ENCODE peak calls at places on chromosome 22, in eight cellular contexts. Z is Caco-2, O is right atrium auricular region, K is heart right ventricle, V is mesenchymal stem cell, C is cardiac muscle cell, D is NT2/D1, Y is uterus. S is an unnamed sample.
A peak's percentile ranks its signal among the peaks of the same experiment; 100 is the strongest.

GRCh38 chr22:48146426-48146825 is 1384.0 kb downstream of the TBC1D22A start:
- DNase-seq in Z (no peak), O (no peak), K (no peak), V (no peak), C (no peak), D (no peak), Y (no peak), S (no peak)

GRCh38 chr22:25413620-25414019 is 150.9 kb upstream of the GRK3 start:
- DNase-seq in Z (no peak), O (no peak), K (no peak), V (no peak), C (no peak), D (no peak), Y (no peak), S (no peak)

GRCh38 chr22:40491990-40492631 is 121.7 kb downstream of the SGSM3 start:
- DNase-seq in Z (no peak), O (no peak), K (no peak), V (peak; percentile 82), C (peak; percentile 77), D (no peak), Y (no peak), S (no peak)

GRCh38 chr22:28629420-28630184 is 50.0 kb downstream of the TTC28 start:
- DNase-seq in Z (no peak), O (no peak), K (no peak), V (no peak), C (peak; percentile 45), D (no peak), Y (no peak), S (no peak)

GRCh38 chr22:23772315-23773246 is at the start of gene MMP11:
- DNase-seq in Z (peak; percentile 58), O (no peak), K (peak; percentile 77), V (peak; percentile 54), C (peak; percentile 49), D (no peak), Y (peak; percentile 59), S (peak; percentile 89)

GRCh38 chr22:40065981-40066380 is 71.2 kb downstream of the FAM83F start:
- DNase-seq in Z (no peak), O (no peak), K (no peak), V (no peak), C (no peak), D (no peak), Y (no peak), S (no peak)

GRCh38 chr22:37491559-37492427 is 5.6 kb upstream of the MFNG start:
- DNase-seq in Z (no peak), O (no peak), K (no peak), V (no peak), C (no peak), D (no peak), Y (no peak), S (peak; percentile 44)

GRCh38 chr22:37661160-37661924 is 2.8 kb downstream of the PDXP start:
- DNase-seq in Z (no peak), O (no peak), K (no peak), V (peak; percentile 95), C (peak; percentile 62), D (no peak), Y (peak; percentile 57), S (no peak)

GRCh38 chr22:24190566-24191208 is 9.4 kb downstream of the SUSD2 start:
- DNase-seq in Z (no peak), O (no peak), K (no peak), V (no peak), C (no peak), D (no peak), Y (no peak), S (peak; percentile 57)

GRCh38 chr22:30607300-30607930 is 441 bp downstream of the TCN2 start:
- DNase-seq in Z (no peak), O (no peak), K (no peak), V (no peak), C (no peak), D (no peak), Y (no peak), S (no peak)

GRCh38 chr22:33492210-33492651 is 428.0 kb downstream of the LARGE1 start:
- DNase-seq in Z (peak; percentile 41), O (no peak), K (no peak), V (peak; percentile 51), C (no peak), D (peak; percentile 15), Y (no peak), S (no peak)

GRCh38 chr22:29096736-29097669 is 24.2 kb downstream of the KREMEN1 start:
- DNase-seq in Z (peak; percentile 39), O (no peak), K (no peak), V (no peak), C (no peak), D (no peak), Y (no peak), S (peak; percentile 46)

GRCh38 chr22:39917091-39917703 is 16.3 kb downstream of the GRAP2 start:
- DNase-seq in Z (no peak), O (no peak), K (no peak), V (no peak), C (no peak), D (no peak), Y (no peak), S (no peak)

GRCh38 chr22:31969789-31970489 is 25.6 kb downstream of the YWHAH start:
- DNase-seq in Z (peak; percentile 86), O (peak; percentile 64), K (peak; percentile 25), V (peak; percentile 59), C (peak; percentile 77), D (peak; percentile 58), Y (peak; percentile 46), S (peak; percentile 37)
- H3K4me3 ChIP-seq in Z (peak overlapping the region; percentile 67), O (peak overlapping the region; percentile 51), K (peak overlapping the region; percentile 48), V (peak overlapping the region; percentile 37), C (peak overlapping the region; percentile 23), D (peak overlapping the region; percentile 50), Y (no peak overlapping the region), S (peak overlapping the region; percentile 21)

GRCh38 chr22:38706885-38707180 is 1.1 kb downstream of the GTPBP1 start:
- DNase-seq in Z (no peak), O (no peak), K (no peak), V (no peak), C (no peak), D (no peak), Y (no peak), S (no peak)

GRCh38 chr22:38706101-38706884 is 549 bp downstream of the GTPBP1 start:
- DNase-seq in Z (peak; percentile 51), O (peak; percentile 69), K (no peak), V (peak; percentile 71), C (peak; percentile 40), D (no peak), Y (peak; percentile 41), S (peak; percentile 53)

GRCh38 chr22:38707984-38708383 is 2.2 kb downstream of the GTPBP1 start:
- DNase-seq in Z (no peak), O (no peak), K (no peak), V (no peak), C (no peak), D (no peak), Y (no peak), S (no peak)

GRCh38 chr22:38705235-38706100 is at the start of gene GTPBP1:
- DNase-seq in Z (peak; percentile 100), O (peak; percentile 100), K (peak; percentile 95), V (peak; percentile 100), C (peak; percentile 100), D (peak; percentile 98), Y (peak; percentile 100), S (peak; percentile 98)

DNA sequence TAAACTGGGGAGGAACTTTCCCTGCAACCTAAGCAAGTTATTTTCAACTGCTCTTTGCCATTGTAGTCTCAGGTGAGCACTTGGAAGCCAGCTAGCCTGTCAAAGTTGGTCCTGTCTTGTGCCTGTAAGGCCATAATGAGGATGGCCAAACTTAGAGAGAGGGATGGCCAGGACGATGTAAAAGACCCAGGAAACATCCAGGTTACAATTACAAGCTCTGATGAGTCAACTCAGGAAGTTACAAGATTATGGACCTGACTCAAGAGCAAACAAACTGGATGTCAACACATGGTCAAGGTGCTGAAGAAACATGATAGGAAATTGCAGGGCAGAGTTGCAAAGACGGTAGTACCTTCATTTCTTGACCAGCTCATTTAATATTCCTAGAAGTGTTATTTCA is 1.6 kb downstream of the GTPBP1 start:
- DNase-seq in Z (no peak), O (no peak), K (no peak), V (peak; percentile 69), C (peak; percentile 33), D (no peak), Y (no peak), S (no peak)
- H3K4me1 ChIP-seq in Z (peaks cover 13% of the 10 kb centered on the region), O (no peaks in the 10 kb centered on the region), K (peaks cover 53% of the 10 kb centered on the region), V (peaks cover 10% of the 10 kb centered on the region), C (peaks cover 24% of the 10 kb centered on the region), D (peaks cover 6% of the 10 kb centered on the region), Y (no peaks in the 10 kb centered on the region), S (peaks cover 7% of the 10 kb centered on the region)

GRCh38 chr22:26416670-26417270 is 12.3 kb upstream of the ASPHD2 start:
- DNase-seq in Z (peak; percentile 60), O (no peak), K (no peak), V (peak; percentile 46), C (peak; percentile 75), D (no peak), Y (no peak), S (no peak)
- H3K27me3 ChIP-seq in Z (no peaks in the 10 kb centered on the region), O (no peaks in the 10 kb centered on the region), K (peaks cover 40% of the 10 kb centered on the region), V (peaks cover 29% of the 10 kb centered on the region), C (peaks cover 5% of the 10 kb centered on the region), D (no peaks in the 10 kb centered on the region), Y (no peaks in the 10 kb centered on the region), S (peaks cover 2% of the 10 kb centered on the region)

GRCh38 chr22:42364641-42365336 is 67.4 kb downstream of the NFAM1 start:
- DNase-seq in Z (no peak), O (peak; percentile 67), K (no peak), V (no peak), C (peak; percentile 62), D (no peak), Y (no peak), S (peak; percentile 68)

GRCh38 chr22:42363851-42364250 is 68.4 kb downstream of the NFAM1 start:
- DNase-seq in Z (no peak), O (no peak), K (no peak), V (no peak), C (no peak), D (no peak), Y (no peak), S (peak; percentile 64)

GRCh38 chr22:42365942-42366660 is 66.1 kb downstream of the NFAM1 start:
- DNase-seq in Z (no peak), O (no peak), K (no peak), V (no peak), C (no peak), D (no peak), Y (no peak), S (no peak)

GRCh38 chr22:42366815-42367581 is 65.2 kb downstream of the NFAM1 start:
- DNase-seq in Z (no peak), O (no peak), K (peak; percentile 54), V (no peak), C (no peak), D (no peak), Y (no peak), S (peak; percentile 78)

GRCh38 chr22:42365337-42365865 is 66.8 kb downstream of the NFAM1 start:
- DNase-seq in Z (no peak), O (peak; percentile 64), K (no peak), V (no peak), C (no peak), D (peak; percentile 55), Y (no peak), S (no peak)
- H3K4me3 ChIP-seq in Z (no peak overlapping the region), O (no peak overlapping the region), K (peak overlapping the region; percentile 21), V (no peak overlapping the region), C (no peak overlapping the region), D (peak overlapping the region; percentile 8), Y (no peak overlapping the region), S (no peak overlapping the region)

GRCh38 chr22:22377335-22377734 is 131.2 kb downstream of the ZNF280B start:
- DNase-seq in Z (no peak), O (no peak), K (no peak), V (no peak), C (no peak), D (no peak), Y (no peak), S (no peak)
- H3K4me1 ChIP-seq in Z (no peaks in the 10 kb centered on the region), O (no peaks in the 10 kb centered on the region), K (peaks cover under 1% of the 10 kb centered on the region), V (no peaks in the 10 kb centered on the region), C (no peaks in the 10 kb centered on the region), D (no peaks in the 10 kb centered on the region), Y (no peaks in the 10 kb centered on the region), S (no peaks in the 10 kb centered on the region)

GRCh38 chr22:49160261-49161001 is 667.2 kb downstream of the BRD1 start:
- DNase-seq in Z (no peak), O (no peak), K (no peak), V (no peak), C (no peak), D (no peak), Y (no peak), S (no peak)
- H3K27me3 ChIP-seq in Z (no peaks in the 10 kb centered on the region), O (peaks cover 7% of the 10 kb centered on the region), K (peaks cover 13% of the 10 kb centered on the region), V (no peaks in the 10 kb centered on the region), C (no peaks in the 10 kb centered on the region), D (no peaks in the 10 kb centered on the region), Y (no peaks in the 10 kb centered on the region), S (no peaks in the 10 kb centered on the region)

S was measured in right cardiac atrium.